ENCODE peak calls at places on chromosomes 3 and 15, in nine cellular contexts. W, H, B, Q, U, I, P, L and T are unnamed samples.

GRCh38 chr3:9727743-9728142 is 3.8 kb upstream of the BRPF1 start:
- DNase-seq in P (no peak), H (no peak), L (no peak), Q (no peak), W (no peak), B (no peak), U (no peak), I (no peak), T (no peak)

GRCh38 chr3:28743843-28744242 is 395.2 kb upstream of the AZI2 start:
- DNase-seq in B (no peak), W (no peak), P (no peak), I (no peak), Q (no peak), L (no peak), H (no peak), U (no peak), T (no peak)

GRCh38 chr3:146067048-146067447 is 93.9 kb downstream of the PLOD2 start:
- DNase-seq in Q (no peak), W (no peak), H (no peak), I (no peak), U (no peak), L (no peak), B (peak; percentile 27), P (no peak), T (no peak)

GRCh38 chr3:73563896-73564582 is 60.7 kb downstream of the PDZRN3 start:
- DNase-seq in Q (no peak), B (no peak), I (no peak), P (no peak), W (no peak), L (no peak), U (no peak), H (no peak), T (no peak)

GRCh38 chr15:88257311-88257901 is 867 bp upstream of the NTRK3 start:
- DNase-seq in L (no peak), W (peak; percentile 68), U (no peak), P (no peak), I (no peak), Q (no peak), H (no peak), B (no peak), T (peak; percentile 20)

GRCh38 chr3:89059201-89059600 is 48.2 kb upstream of the EPHA3 start:
- DNase-seq in W (peak; percentile 58), L (peak; percentile 75), H (no peak), U (no peak), Q (no peak), I (no peak), P (peak; percentile 18), B (peak; percentile 87), T (no peak)

GRCh38 chr15:43299884-43300283 is 30.5 kb downstream of the LCMT2 start:
- DNase-seq in I (no peak), L (no peak), B (no peak), W (no peak), P (no peak), U (no peak), H (no peak), Q (no peak), T (no peak)

GRCh38 chr15:28106294-28107110 is 7.4 kb upstream of the OCA2 start:
- DNase-seq in W (no peak), B (no peak), H (no peak), L (no peak), Q (no peak), P (no peak), U (no peak), I (no peak), T (no peak)

GRCh38 chr3:8712045-8712870 is 21.3 kb upstream of the CAV3 start:
- DNase-seq in I (no peak), H (no peak), Q (no peak), B (no peak), P (no peak), W (no peak), L (no peak), U (no peak), T (no peak)

GRCh38 chr15:75030023-75030413 is 6.6 kb downstream of the PPCDC start:
- DNase-seq in Q (no peak), H (no peak), U (no peak), B (no peak), W (peak; percentile 77), I (no peak), L (peak; percentile 92), P (peak; percentile 35), T (no peak)

GRCh38 chr3:125128861-125129501 is 73.2 kb upstream of the HEG1 start:
- DNase-seq in W (no peak), H (no peak), B (peak; percentile 53), L (no peak), U (no peak), I (no peak), Q (no peak), P (no peak), T (no peak)
- H3K27ac ChIP-seq in W (no peak overlapping the region), H (no peak overlapping the region), B (peak overlapping the region; percentile 67), L (peak overlapping the region; percentile 39), U (no peak overlapping the region), I (no peak overlapping the region), Q (peak overlapping the region; percentile 53), P (peak overlapping the region; percentile 15), T (no peak overlapping the region)

DNA sequence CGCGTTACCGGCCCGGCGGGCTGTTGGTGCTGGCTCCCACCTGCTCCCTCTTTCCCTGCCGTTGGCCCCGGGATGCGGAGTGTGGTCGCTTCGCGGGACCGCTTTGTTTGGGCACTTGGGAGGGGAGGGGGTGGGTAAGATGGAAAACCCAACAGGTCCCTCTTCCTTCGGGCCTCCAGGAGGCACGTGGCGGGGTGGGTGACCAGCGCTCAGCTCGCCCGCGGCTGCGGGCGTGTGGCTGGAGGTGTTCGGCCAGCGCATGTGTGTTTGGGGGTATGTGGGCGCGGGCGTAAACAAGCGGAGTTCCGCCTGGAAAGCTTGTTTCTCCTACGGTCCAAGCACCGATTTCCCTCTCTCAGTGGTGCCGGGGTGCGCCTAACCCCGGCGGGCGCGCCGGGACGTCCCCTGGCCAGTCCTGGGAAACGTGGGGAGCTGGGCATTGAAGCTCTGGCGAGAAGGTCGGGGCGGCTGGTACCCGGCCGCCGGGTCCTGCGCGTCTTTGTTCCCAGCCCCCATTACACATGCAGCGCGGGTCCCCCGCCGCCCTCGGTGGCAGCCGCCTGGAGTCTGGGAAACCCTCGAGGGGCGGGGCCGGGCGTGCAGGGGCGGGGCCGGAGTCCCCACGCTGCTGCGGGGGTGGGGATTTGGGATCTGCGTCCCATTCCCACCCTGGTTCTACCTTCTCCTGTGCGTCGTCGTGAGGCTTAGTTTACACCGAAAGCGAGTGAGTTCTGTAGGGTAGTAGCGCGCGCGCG is 1.4 kb downstream of the ACVR2B start:
- DNase-seq in B (no peak), U (peak; percentile 54), Q (peak; percentile 92), I (peak; percentile 51), P (peak; percentile 77), W (peak; percentile 67), H (no peak), L (peak; percentile 89), T (peak; percentile 52)
- H3K27ac ChIP-seq in B (no peak overlapping the region), U (peak overlapping the region; percentile 55), Q (peak overlapping the region; percentile 86), I (peak overlapping the region; percentile 60), P (peak overlapping the region; percentile 96), W (no peak overlapping the region), H (peak overlapping the region; percentile 32), L (peak overlapping the region; percentile 90), T (peak overlapping the region; percentile 66)

GRCh38 chr3:42696356-42697301 is 6.0 kb downstream of the HHATL start:
- DNase-seq in H (peak; percentile 41), U (no peak), Q (no peak), I (no peak), W (peak; percentile 26), B (no peak), P (no peak), L (peak; percentile 61), T (no peak)
- H3K27ac ChIP-seq in H (no peak overlapping the region), U (no peak overlapping the region), Q (no peak overlapping the region), I (no peak overlapping the region), W (no peak overlapping the region), B (no peak overlapping the region), P (peak overlapping the region; percentile 100), L (no peak overlapping the region), T (peak overlapping the region; percentile 65)

DNA sequence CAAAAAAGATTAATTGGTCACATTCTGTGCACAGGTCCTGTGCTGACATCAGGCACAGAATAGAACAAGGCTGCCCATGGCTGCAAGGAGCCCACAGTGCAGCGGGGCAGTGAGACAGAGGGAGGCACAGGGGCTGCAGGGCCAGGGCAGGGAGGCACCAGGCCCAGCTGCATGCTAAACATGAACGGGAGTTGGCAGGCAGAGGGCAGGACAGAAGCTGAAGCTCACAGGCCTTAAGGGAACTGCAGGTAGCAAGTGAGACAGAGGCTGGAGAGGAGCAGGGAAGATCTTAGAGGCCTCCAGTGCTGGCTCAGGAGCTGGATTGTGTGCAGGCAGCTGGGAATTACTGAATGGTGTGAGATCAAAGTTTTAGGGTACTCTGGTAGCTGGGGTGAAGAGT is 26.2 kb downstream of the IDH3A start:
- DNase-seq in B (no peak), I (no peak), L (no peak), Q (peak; percentile 17), U (no peak), W (no peak), H (no peak), P (no peak), T (no peak)
- H3K27ac ChIP-seq in B (no peak overlapping the region), I (no peak overlapping the region), L (no peak overlapping the region), Q (no peak overlapping the region), U (no peak overlapping the region), W (no peak overlapping the region), H (no peak overlapping the region), P (no peak overlapping the region), T (no peak overlapping the region)

DNA sequence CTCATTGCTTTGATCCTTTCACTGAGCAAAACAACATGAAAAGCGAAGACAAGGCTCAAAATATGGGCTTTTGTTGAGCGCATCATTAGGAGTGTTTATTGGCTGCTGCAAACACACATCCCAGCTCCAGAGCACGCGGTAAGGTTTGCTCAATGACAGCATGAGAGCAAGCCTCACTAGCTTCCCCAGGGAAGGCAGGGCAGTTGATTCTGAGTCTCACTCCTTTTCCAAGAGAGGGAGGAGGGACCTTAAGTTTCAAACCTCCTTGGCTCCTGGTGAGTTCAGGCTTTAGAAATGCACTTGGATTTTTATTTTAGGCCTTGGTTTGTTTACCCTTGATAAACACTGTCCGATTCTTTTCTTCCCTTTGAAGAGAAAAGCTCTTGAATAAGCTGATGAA is 69.2 kb upstream of the CACNA2D3 start:
- DNase-seq in W (no peak), P (no peak), L (no peak), I (no peak), Q (no peak), H (no peak), B (no peak), U (no peak), T (no peak)
- H3K27ac ChIP-seq in W (no peak overlapping the region), P (no peak overlapping the region), L (no peak overlapping the region), I (no peak overlapping the region), Q (no peak overlapping the region), H (no peak overlapping the region), B (no peak overlapping the region), U (no peak overlapping the region), T (no peak overlapping the region)